ENCODE peak calls at places on chromosomes 11 and 22, in four cellular contexts. N, U, J and C are unnamed samples.

GRCh38 chr11:21933095-21933494 is 259.8 kb upstream of the ANO5 start:
- DNase-seq in N (no peak), U (no peak), J (no peak), C (no peak)

GRCh38 chr22:42376721-42377177 is 55.5 kb downstream of the NFAM1 start:
- DNase-seq in N (no peak), U (peak; percentile 48), J (no peak), C (peak; percentile 94)

GRCh38 chr22:31039393-31039792 is 41.7 kb upstream of the SMTN start:
- DNase-seq in N (no peak), U (no peak), J (no peak), C (peak; percentile 87)

GRCh38 chr11:85941380-85941973 is 86.3 kb downstream of the CCDC83 start:
- DNase-seq in N (no peak), U (peak; percentile 22), J (peak; percentile 39), C (peak; percentile 83)

GRCh38 chr11:36730761-36731160 is 132.7 kb upstream of the RAG2 start:
- DNase-seq in N (no peak), U (no peak), J (no peak), C (no peak)

GRCh38 chr22:36323855-36324331 is 63.9 kb downstream of the MYH9 start:
- DNase-seq in N (no peak), U (no peak), J (no peak), C (no peak)

GRCh38 chr11:78251083-78251699 is 62.5 kb downstream of the USP35 start:
- DNase-seq in N (no peak), U (no peak), J (no peak), C (peak; percentile 45)

GRCh38 chr11:121416909-121417567 is 35.1 kb upstream of the SORL1 start:
- DNase-seq in N (peak; percentile 68), U (no peak), J (no peak), C (peak; percentile 75)

GRCh38 chr11:122656073-122656630 is 630 bp downstream of the UBASH3B start:
- DNase-seq in N (peak; percentile 83), U (peak; percentile 49), J (peak; percentile 52), C (no peak)

GRCh38 chr22:36253523-36254490 is 874 bp downstream of the APOL1 start:
- DNase-seq in N (no peak), U (no peak), J (no peak), C (no peak)

GRCh38 chr11:47305734-47306483 is 36.0 kb downstream of the MADD start:
- DNase-seq in N (no peak), U (no peak), J (no peak), C (no peak)

GRCh38 chr11:68372625-68373024 is 60.2 kb downstream of the LRP5 start:
- DNase-seq in N (no peak), U (no peak), J (no peak), C (no peak)

GRCh38 chr11:26087095-26087935 is 244.6 kb upstream of the ANO3 start:
- DNase-seq in N (no peak), U (no peak), J (no peak), C (no peak)

GRCh38 chr11:13850256-13851010 is 112.1 kb upstream of the SPON1 start:
- DNase-seq in N (no peak), U (no peak), J (no peak), C (peak; percentile 6)

GRCh38 chr11:20154381-20154780 is 5.9 kb downstream of the DBX1 start:
- DNase-seq in N (no peak), U (no peak), J (no peak), C (peak; percentile 68)

GRCh38 chr11:35549787-35550186 is 24.4 kb upstream of the PAMR1 start:
- DNase-seq in N (no peak), U (no peak), J (no peak), C (peak; percentile 97)

GRCh38 chr22:23144432-23144831 is 845 bp upstream of the RAB36 start:
- DNase-seq in N (no peak), U (no peak), J (no peak), C (no peak)

GRCh38 chr22:29621761-29622526 is 18.5 kb downstream of the NF2 start:
- DNase-seq in N (no peak), U (no peak), J (no peak), C (peak; percentile 89)

GRCh38 chr11:81644239-81644840 is 1089.3 kb downstream of the FAM181B start:
- DNase-seq in N (no peak), U (peak; percentile 6), J (peak; percentile 14), C (no peak)

GRCh38 chr22:37633693-37634504 is 5.6 kb upstream of the SH3BP1 start:
- DNase-seq in N (no peak), U (peak; percentile 69), J (no peak), C (peak; percentile 85)

GRCh38 chr11:67651976-67652895 is 1.7 kb upstream of the ACY3 start:
- DNase-seq in N (no peak), U (no peak), J (no peak), C (no peak)

GRCh38 chr11:117479372-117479771 is 151.7 kb downstream of the CEP164 start:
- DNase-seq in N (no peak), U (no peak), J (no peak), C (no peak)

GRCh38 chr11:73393479-73394415 is 17.5 kb downstream of the RELT start:
- DNase-seq in N (peak; percentile 85), U (peak; percentile 80), J (peak; percentile 95), C (peak; percentile 90)

GRCh38 chr22:31504282-31504681 is 7.9 kb downstream of the SFI1 start:
- DNase-seq in N (no peak), U (no peak), J (no peak), C (peak; percentile 66)

GRCh38 chr11:5197538-5197937 is 2.9 kb downstream of the OR51V1 start:
- DNase-seq in N (no peak), U (no peak), J (no peak), C (peak; percentile 72)

GRCh38 chr11:65297026-65297667 is 17.5 kb upstream of the CDC42EP2 start:
- DNase-seq in N (no peak), U (no peak), J (no peak), C (no peak)

GRCh38 chr11:46389450-46390330 is 1.9 kb downstream of the CHRM4 start:
- DNase-seq in N (peak; percentile 92), U (peak; percentile 82), J (peak; percentile 97), C (peak; percentile 57)

GRCh38 chr11:18137186-18137800 is 4.9 kb downstream of the MRGPRX3 start:
- DNase-seq in N (no peak), U (no peak), J (no peak), C (no peak)

GRCh38 chr11:23078289-23078971 is 218.2 kb upstream of the CCDC179 start:
- DNase-seq in N (no peak), U (no peak), J (no peak), C (peak; percentile 38)

GRCh38 chr22:47801541-47802245 is 1039.2 kb downstream of the TBC1D22A start:
- DNase-seq in N (no peak), U (no peak), J (no peak), C (no peak)

GRCh38 chr11:1069740-1070139 is 4.9 kb upstream of the MUC2 start:
- DNase-seq in N (no peak), U (no peak), J (no peak), C (no peak)

GRCh38 chr11:83639995-83640758 is 354.0 kb upstream of the CCDC90B start:
- DNase-seq in N (no peak), U (no peak), J (no peak), C (peak; percentile 2)